ENCODE peak calls at places on chromosomes 6 and 20, in four cellular contexts. One of them, this sample, is unnamed.

GRCh38 chr6:157982580-157983438 is 1.1 kb downstream of the SYNJ2 start:
- DNase-seq in NCI-H1417: peak
- DNase-seq in kidney: no peak
- DNase-seq in brain microvascular endothelial cell: peak
- DNase-seq in this sample: no peak

GRCh38 chr6:44527191-44527960 is 139.9 kb downstream of the CDC5L start:
- DNase-seq in NCI-H1417: no peak
- DNase-seq in kidney: no peak
- DNase-seq in brain microvascular endothelial cell: no peak
- DNase-seq in this sample: peak

GRCh38 chr20:59351148-59352040 is 51.0 kb downstream of the EDN3 start:
- DNase-seq in NCI-H1417: no peak
- DNase-seq in kidney: no peak
- DNase-seq in brain microvascular endothelial cell: no peak
- DNase-seq in this sample: no peak

GRCh38 chr20:62195072-62195400 is 12.2 kb downstream of the MTG2 start:
- DNase-seq in NCI-H1417: no peak
- DNase-seq in kidney: no peak
- DNase-seq in brain microvascular endothelial cell: no peak
- DNase-seq in this sample: peak

GRCh38 chr6:453152-453551 is 61.6 kb downstream of the IRF4 start:
- DNase-seq in NCI-H1417: peak
- DNase-seq in kidney: peak
- DNase-seq in brain microvascular endothelial cell: no peak
- DNase-seq in this sample: no peak

GRCh38 chr6:40896696-40897095 is 142.3 kb downstream of the UNC5CL start:
- DNase-seq in NCI-H1417: no peak
- DNase-seq in kidney: no peak
- DNase-seq in brain microvascular endothelial cell: no peak
- DNase-seq in this sample: no peak

GRCh38 chr6:127102299-127102698 is 16.2 kb upstream of the RSPO3 start:
- DNase-seq in NCI-H1417: no peak
- DNase-seq in kidney: no peak
- DNase-seq in brain microvascular endothelial cell: peak
- DNase-seq in this sample: no peak

GRCh38 chr6:10414766-10415592 is at the start of gene TFAP2A:
- DNase-seq in NCI-H1417: no peak
- DNase-seq in kidney: no peak
- DNase-seq in brain microvascular endothelial cell: peak
- DNase-seq in this sample: no peak